ENCODE peak calls at places on chromosomes 16 and 17, in five cellular contexts. T is MM.1S, K is fibroblast of lung, B is endothelial cell of umbilical vein, V is neural progenitor cell. J is an unnamed sample. For H3K36me3, the result is how much of the 10 kb centered on the place peaks cover.

GRCh38 chr17:73308017-73308823 is 3.6 kb downstream of the CDC42EP4 start:
- DNase-seq in T (no peak), K (peak), B (peak), V (no peak), J (peak)

GRCh38 chr17:76678330-76678729 is 32.4 kb downstream of the MXRA7 start:
- DNase-seq in T (no peak), K (no peak), B (no peak), V (no peak), J (peak)

GRCh38 chr17:77391668-77392375 is 251.1 kb downstream of the SEC14L1 start:
- DNase-seq in T (no peak), K (peak), B (peak), V (peak), J (peak)

GRCh38 chr17:28563475-28563874 is 7.8 kb downstream of the PIGS start:
- DNase-seq in T (no peak), K (peak), B (peak), V (no peak), J (no peak)

GRCh38 chr17:18187816-18188761 is 4.5 kb downstream of the ALKBH5 start:
- DNase-seq in T (no peak), K (peak), B (peak), V (no peak), J (no peak)

GRCh38 chr17:50687200-50688066 is 20.3 kb downstream of the ANKRD40 start:
- DNase-seq in T (no peak), K (peak), B (no peak), V (peak), J (no peak)

GRCh38 chr17:49327835-49328784 is 33.9 kb downstream of the ZNF652 start:
- DNase-seq in T (no peak), K (no peak), B (no peak), V (no peak), J (no peak)

GRCh38 chr16:53235851-53236250 is 181.1 kb downstream of the CHD9 start:
- DNase-seq in T (no peak), K (peak), B (no peak), V (no peak), J (no peak)

GRCh38 chr17:67293251-67294203 is 48.5 kb upstream of the HELZ start:
- DNase-seq in T (peak), K (peak), B (peak), V (peak), J (peak)

GRCh38 chr17:48153711-48154642 is 46.4 kb downstream of the SNX11 start:
- DNase-seq in T (peak), K (peak), B (peak), V (peak), J (peak)

GRCh38 chr17:76076765-76077581 is 2.0 kb upstream of the ZACN start:
- DNase-seq in T (no peak), K (no peak), B (no peak), V (peak), J (no peak)

GRCh38 chr16:3101841-3102470 is 2.9 kb upstream of the ZSCAN10 start:
- DNase-seq in T (no peak), K (no peak), B (peak), V (peak), J (no peak)

GRCh38 chr16:69513180-69513966 is 52.4 kb upstream of the NFAT5 start:
- DNase-seq in T (no peak), K (no peak), B (no peak), V (no peak), J (no peak)

GRCh38 chr16:8087597-8088279 is 502.6 kb downstream of the TMEM114 start:
- DNase-seq in T (no peak), K (no peak), B (no peak), V (no peak), J (no peak)

GRCh38 chr16:73315645-73316044 is 267.7 kb upstream of the ZFHX3 start:
- DNase-seq in T (no peak), K (no peak), B (no peak), V (no peak), J (no peak)

GRCh38 chr17:49762148-49762941 is 1.6 kb downstream of the FAM117A start:
- DNase-seq in T (no peak), K (no peak), B (no peak), V (no peak), J (no peak)

GRCh38 chr16:31513126-31513525 is 4.9 kb upstream of the RUSF1 start:
- DNase-seq in T (no peak), K (peak), B (no peak), V (no peak), J (no peak)

GRCh38 chr16:67530013-67530939 is 1.6 kb downstream of the RIPOR1 start:
- DNase-seq in T (peak), K (peak), B (peak), V (peak), J (peak)

GRCh38 chr16:67528870-67529638 is 425 bp downstream of the RIPOR1 start:
- DNase-seq in T (no peak), K (peak), B (peak), V (peak), J (peak)

GRCh38 chr16:67528222-67528869 is at the start of gene RIPOR1:
- DNase-seq in T (peak), K (no peak), B (peak), V (peak), J (peak)

GRCh38 chr16:67531247-67531646 is 2.6 kb downstream of the RIPOR1 start:
- DNase-seq in T (no peak), K (no peak), B (no peak), V (no peak), J (no peak)

DNA sequence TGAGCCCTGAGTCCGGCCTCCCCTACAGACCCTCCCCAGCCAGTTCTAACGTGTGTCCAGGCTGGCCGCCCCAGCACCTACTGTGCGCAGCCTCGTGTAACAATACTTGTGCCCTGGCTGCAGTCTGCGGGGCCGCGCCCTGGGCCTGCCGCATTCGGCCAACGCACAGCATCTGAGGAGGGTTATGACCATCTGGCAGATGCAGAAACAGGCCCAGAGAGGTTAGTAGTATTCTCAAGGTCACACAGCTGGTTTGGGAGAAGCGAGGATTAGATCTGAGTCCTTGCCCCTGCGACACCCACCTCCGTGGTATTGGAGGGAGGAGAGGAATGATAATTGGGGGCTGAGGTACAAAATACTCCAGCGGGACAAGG is 997 bp downstream of the RIPOR1 start:
- DNase-seq in T (peak), K (peak), B (no peak), V (peak), J (no peak)
- H3K9ac ChIP-seq in T (peak), K (peak), B (peak), V (peak), J (peak)

GRCh38 chr17:44105483-44105882 is 18.0 kb downstream of the HDAC5 start:
- DNase-seq in T (no peak), K (no peak), B (no peak), V (no peak), J (no peak)

GRCh38 chr17:44108440-44109311 is 14.8 kb downstream of the HDAC5 start:
- DNase-seq in T (no peak), K (peak), B (no peak), V (no peak), J (peak)

GRCh38 chr17:44106801-44107200 is 16.6 kb downstream of the HDAC5 start:
- DNase-seq in T (no peak), K (no peak), B (no peak), V (no peak), J (no peak)

GRCh38 chr17:44102845-44103622 is 20.4 kb downstream of the HDAC5 start:
- DNase-seq in T (no peak), K (no peak), B (no peak), V (no peak), J (no peak)

DNA sequence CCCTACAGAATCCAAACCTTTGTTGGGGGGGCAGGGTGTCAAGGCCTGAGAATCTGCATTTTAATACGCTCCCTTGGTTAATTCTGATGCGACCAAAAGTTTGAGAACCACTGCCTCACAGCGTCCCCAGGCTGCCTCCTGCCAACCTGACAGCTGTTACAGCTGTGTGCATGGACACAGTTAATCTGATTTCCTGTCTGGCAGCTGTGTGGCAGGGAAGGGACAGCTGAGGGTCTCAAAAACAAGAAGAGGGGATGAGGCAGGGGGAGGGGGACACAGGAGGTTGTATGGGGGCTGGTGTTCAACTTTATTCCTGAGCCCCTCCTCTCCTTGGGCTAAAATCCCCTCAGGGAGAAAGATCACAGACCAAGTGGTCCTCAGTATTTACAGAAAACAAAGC is 17.5 kb downstream of the HDAC5 start:
- DNase-seq in T (no peak), K (no peak), B (no peak), V (no peak), J (no peak)
- TF ChIP-seq CTCF in T (no peak), K (no peak), B (no peak), V (no peak), J (no peak)

GRCh38 chr17:82053556-82054263 is 2.0 kb downstream of the GPS1 start:
- DNase-seq in T (no peak), K (no peak), B (no peak), V (no peak), J (no peak)
- H3K36me3 ChIP-seq in T (under half), K (under half), B (under half), V (under half), J (under half)

GRCh38 chr16:58614860-58615259 is 14.8 kb downstream of the CNOT1 start:
- DNase-seq in T (no peak), K (no peak), B (no peak), V (no peak), J (no peak)

GRCh38 chr16:58615280-58615679 is 14.3 kb downstream of the CNOT1 start:
- DNase-seq in T (no peak), K (peak), B (no peak), V (no peak), J (no peak)

GRCh38 chr16:58608601-58609136 is 21.0 kb downstream of the CNOT1 start:
- DNase-seq in T (no peak), K (no peak), B (no peak), V (no peak), J (no peak)

GRCh38 chr16:58614212-58614611 is 15.4 kb downstream of the CNOT1 start:
- DNase-seq in T (no peak), K (peak), B (no peak), V (no peak), J (no peak)
- H3K9ac ChIP-seq in T (no peak), K (no peak), B (no peak), V (no peak), J (no peak)

DNA sequence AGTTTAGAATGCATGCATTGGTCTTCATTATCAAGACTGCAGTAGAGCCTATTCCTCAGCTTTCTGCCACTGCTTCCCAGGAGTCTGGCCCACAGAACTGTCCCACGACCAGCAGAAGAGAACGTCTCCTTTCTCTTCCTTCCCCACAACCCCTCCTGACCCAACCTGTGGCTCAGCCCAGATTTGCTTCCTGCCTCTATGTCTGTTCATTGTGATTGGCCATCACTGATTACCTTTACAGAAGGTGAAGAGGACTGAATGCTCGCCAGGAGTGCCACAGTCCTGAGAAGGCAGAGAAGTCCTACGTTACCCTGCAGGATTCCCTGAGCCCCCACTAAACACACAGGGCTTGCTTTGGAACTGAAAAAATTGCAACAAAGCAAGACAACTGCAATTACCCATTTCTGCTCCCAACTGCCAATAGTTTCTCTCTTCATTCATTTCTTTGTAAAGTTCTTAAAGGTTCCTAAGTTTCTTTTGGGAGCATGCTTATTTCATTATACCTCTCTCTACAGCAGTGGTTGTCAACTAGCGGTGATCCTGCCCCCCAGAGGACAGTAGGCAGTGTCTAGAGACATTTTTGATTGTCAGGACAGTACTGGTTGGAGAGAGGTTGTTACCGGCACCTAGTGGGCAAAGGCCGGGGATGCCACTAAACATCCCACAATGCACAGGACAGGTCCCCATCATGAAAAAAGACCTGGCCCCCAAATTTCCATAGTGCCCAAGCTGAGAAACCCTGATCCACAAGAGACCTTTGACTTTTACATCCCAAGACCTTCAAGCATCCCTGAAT is 4.5 kb upstream of the NAT9 start:
- DNase-seq in T (peak), K (peak), B (no peak), V (peak), J (no peak)
- TF ChIP-seq CTCF in T (peak), K (peak), B (peak), V (peak), J (no peak)

GRCh38 chr17:43521389-43521788 is 24.8 kb downstream of the ETV4 start:
- DNase-seq in T (no peak), K (no peak), B (no peak), V (no peak), J (no peak)

GRCh38 chr17:43517161-43517560 is 29.0 kb downstream of the ETV4 start:
- DNase-seq in T (no peak), K (no peak), B (no peak), V (no peak), J (no peak)

GRCh38 chr17:43515641-43516040 is 30.5 kb downstream of the ETV4 start:
- DNase-seq in T (no peak), K (no peak), B (no peak), V (no peak), J (no peak)

DNA sequence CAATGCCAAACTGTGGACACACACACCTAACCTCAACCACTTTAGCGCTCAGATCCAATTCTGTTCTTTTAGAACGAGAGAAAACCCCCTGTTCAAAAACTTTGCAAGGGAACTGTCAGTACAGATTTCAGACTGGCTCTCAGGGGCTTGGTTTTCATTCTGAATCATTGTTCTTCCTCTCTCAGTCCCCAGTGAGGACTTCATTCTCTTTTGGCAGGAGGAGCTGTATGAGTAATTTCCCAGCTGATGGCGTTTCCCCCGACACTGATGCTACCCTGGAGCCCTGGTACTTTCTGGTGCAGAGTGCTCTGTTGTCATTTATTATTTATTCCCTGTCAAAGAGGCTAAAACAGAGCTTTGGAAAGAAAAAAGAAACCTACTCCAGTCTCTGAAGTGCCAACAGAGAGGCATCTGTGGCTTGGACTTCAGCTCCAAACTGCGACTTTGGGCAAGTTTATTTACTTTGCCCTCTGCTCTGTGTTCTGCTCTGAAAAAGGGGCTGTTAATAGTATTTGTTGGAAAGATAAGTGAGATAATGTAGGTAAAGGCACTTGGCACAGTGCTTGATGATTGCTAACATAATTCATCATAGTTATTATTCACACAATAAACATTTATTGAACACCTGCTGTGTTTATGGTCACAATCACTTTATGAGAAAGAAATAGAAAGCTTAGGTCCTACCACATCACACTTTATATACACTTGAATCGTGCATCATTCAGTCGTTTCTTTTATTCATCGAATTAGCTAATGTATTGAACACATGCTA is 28.3 kb downstream of the ETV4 start:
- DNase-seq in T (no peak), K (peak), B (peak), V (no peak), J (no peak)
- H3K36me3 ChIP-seq in T (under half), K (under half), B (under half), V (under half), J (under half)

GRCh38 chr17:5785343-5785742 is 201.0 kb upstream of the NLRP1 start:
- DNase-seq in T (no peak), K (no peak), B (peak), V (no peak), J (no peak)

GRCh38 chr17:5783851-5784250 is 199.5 kb upstream of the NLRP1 start:
- DNase-seq in T (no peak), K (no peak), B (no peak), V (no peak), J (no peak)

GRCh38 chr17:5785867-5786509 is 201.7 kb upstream of the NLRP1 start:
- DNase-seq in T (no peak), K (no peak), B (peak), V (no peak), J (no peak)

GRCh38 chr17:5783269-5783668 is 199.0 kb upstream of the NLRP1 start:
- DNase-seq in T (no peak), K (no peak), B (no peak), V (no peak), J (no peak)

DNA sequence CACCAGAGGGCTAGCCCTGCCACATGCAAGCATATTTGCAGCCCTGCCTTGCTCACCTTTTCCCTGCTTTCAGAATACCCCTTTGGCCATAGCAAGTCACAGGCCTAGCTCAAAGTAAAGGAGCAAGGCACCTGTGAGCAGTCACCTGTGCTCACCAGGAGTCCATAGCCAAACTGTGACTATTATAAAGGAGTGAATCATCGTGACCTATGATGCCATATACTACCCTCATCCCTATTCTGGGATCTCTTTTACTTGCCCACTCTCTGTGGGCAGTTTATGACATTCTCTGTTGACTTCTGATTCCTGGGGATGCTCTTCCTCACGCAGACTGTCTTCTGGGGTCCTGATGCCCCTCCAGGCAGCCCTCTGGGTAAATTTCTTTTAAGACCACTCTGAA is 200.5 kb upstream of the NLRP1 start:
- DNase-seq in T (no peak), K (no peak), B (no peak), V (no peak), J (no peak)
- H3K9ac ChIP-seq in T (no peak), K (no peak), B (no peak), V (no peak), J (no peak)

J was measured in colonic mucosa.